ENCODE peak calls at places on chromosomes 16 and 17, in four cellular contexts. I, P, O and W are unnamed samples.

GRCh38 chr17:49820773-49821172 is 27.1 kb downstream of the TAC4 start:
- DNase-seq in I (no peak), P (no peak), O (no peak), W (no peak)

GRCh38 chr17:77254961-77255741 is 114.4 kb downstream of the SEC14L1 start:
- DNase-seq in O (peak; percentile 96), P (peak; percentile 50), I (no peak), W (no peak)

GRCh38 chr17:246226-246625 is 64.8 kb upstream of the DOC2B start:
- DNase-seq in I (no peak), O (no peak), P (no peak), W (no peak)

GRCh38 chr17:76232342-76232741 is 8.0 kb downstream of the RNF157 start:
- DNase-seq in O (peak; percentile 98), I (no peak), P (peak; percentile 91), W (no peak)

GRCh38 chr17:28347261-28347891 is 10.0 kb downstream of the POLDIP2 start:
- DNase-seq in O (peak; percentile 97), I (no peak), P (peak; percentile 75), W (no peak)

GRCh38 chr17:39726617-39727016 is 3.7 kb downstream of the MIEN1 start:
- DNase-seq in O (no peak), P (no peak), I (no peak), W (no peak)

GRCh38 chr16:28839004-28839639 is 7.0 kb downstream of the TUFM start:
- DNase-seq in P (no peak), I (no peak), O (no peak), W (no peak)

GRCh38 chr17:71084838-71085237 is 915.5 kb downstream of the KCNJ2 start:
- DNase-seq in I (no peak), O (no peak), P (no peak), W (no peak)

GRCh38 chr17:59327891-59328290 is 3.6 kb upstream of the YPEL2 start:
- DNase-seq in P (no peak), I (no peak), O (no peak), W (no peak)

GRCh38 chr17:60305141-60305540 is 86.8 kb downstream of the USP32 start:
- DNase-seq in I (peak; percentile 88), O (peak; percentile 11), P (no peak), W (peak; percentile 77)

GRCh38 chr16:12468552-12468951 is 335.1 kb downstream of the CPPED1 start:
- DNase-seq in I (no peak), P (no peak), O (peak; percentile 3), W (no peak)

GRCh38 chr17:80034977-80035686 is 540 bp downstream of the TBC1D16 start:
- DNase-seq in I (no peak), P (no peak), O (peak; percentile 64), W (peak; percentile 28)

GRCh38 chr17:348692-349425 is 3.7 kb downstream of the RPH3AL start:
- DNase-seq in I (no peak), P (no peak), O (no peak), W (no peak)